ENCODE peak calls at places on chromosomes 2 and 18, in four cellular contexts. F is tibial nerve, K is uterus, Z is sigmoid colon. I is an unnamed sample.

GRCh38 chr2:11391941-11392266 is 47.5 kb upstream of the ROCK2 start:
- DNase-seq in F (no peak), K (no peak), Z (no peak), I (no peak)

GRCh38 chr2:223929575-223930001 is 15.5 kb downstream of the WDFY1 start:
- DNase-seq in F (no peak), K (no peak), Z (no peak), I (no peak)

GRCh38 chr2:10439185-10439879 is 8.8 kb downstream of the ODC1 start:
- DNase-seq in F (no peak), K (no peak), Z (no peak), I (no peak)

GRCh38 chr2:29987141-29987540 is 65.8 kb upstream of the ALK start:
- DNase-seq in F (no peak), K (no peak), Z (no peak), I (no peak)

GRCh38 chr2:56167616-56168015 is 16.2 kb upstream of the CCDC85A start:
- DNase-seq in F (no peak), K (no peak), Z (no peak), I (no peak)

GRCh38 chr2:211860224-211860623 is 678.4 kb downstream of the ERBB4 start:
- DNase-seq in F (no peak), K (no peak), Z (no peak), I (no peak)

GRCh38 chr2:227616631-227617030 is 667 bp upstream of the SCYGR4 start:
- DNase-seq in F (no peak), K (no peak), Z (no peak), I (no peak)

GRCh38 chr18:49016648-49017539 is 66.1 kb upstream of the SMAD7 start:
- DNase-seq in F (no peak), K (peak; percentile 55), Z (peak; percentile 56), I (peak; percentile 88)

GRCh38 chr2:22281033-22281432 is 1103.9 kb upstream of the KLHL29 start:
- DNase-seq in F (no peak), K (no peak), Z (no peak), I (no peak)

GRCh38 chr2:236162031-236162803 is 6.0 kb downstream of the GBX2 start:
- DNase-seq in F (no peak), K (no peak), Z (peak; percentile 28), I (no peak)

GRCh38 chr2:27701676-27702075 is 38.0 kb downstream of the SLC4A1AP start:
- DNase-seq in F (no peak), K (no peak), Z (no peak), I (peak; percentile 91)

GRCh38 chr2:74617123-74617522 is 31.0 kb downstream of the M1AP start:
- DNase-seq in F (no peak), K (no peak), Z (no peak), I (no peak)

DNA sequence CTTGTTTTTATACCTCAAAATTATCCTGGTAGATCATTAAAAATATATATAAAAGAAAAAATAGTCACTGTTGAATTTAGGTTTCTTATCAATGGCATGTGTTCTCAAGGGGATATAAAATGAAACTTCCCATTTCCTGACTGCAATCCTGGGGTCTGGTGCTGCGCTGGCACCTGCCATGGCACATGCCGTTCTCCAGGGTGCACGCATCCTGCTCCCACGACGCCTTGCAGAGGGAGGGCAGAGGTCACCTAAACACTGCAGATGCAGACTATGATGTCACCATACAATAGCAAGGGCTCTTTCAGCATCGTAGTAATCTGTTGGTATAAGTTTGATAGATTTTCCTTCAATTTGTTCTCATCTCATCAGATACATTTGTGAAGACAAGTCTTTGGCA is 761.2 kb downstream of the DCDC2C start:
- DNase-seq in F (no peak), K (no peak), Z (no peak), I (no peak)
- H3K4me3 ChIP-seq in F (no peak overlapping the region), K (no peak overlapping the region), Z (no peak overlapping the region), I (no peak overlapping the region)

GRCh38 chr2:200888719-200889625 is at the start of the genes NIF3L1 and PPIL3:
- DNase-seq in F (peak; percentile 93), K (peak; percentile 95), Z (peak; percentile 98), I (peak; percentile 99)
- TF ChIP-seq POLR2A in F (peak; percentile 53), K (peak; percentile 45), Z (peak; percentile 49), I (no peak)

GRCh38 chr2:38590053-38590452 is 12.7 kb downstream of the HNRNPLL start:
- DNase-seq in F (no peak), K (no peak), Z (no peak), I (no peak)
- TF ChIP-seq CTCF in F (no peak), K (no peak), Z (no peak), I (no peak)

GRCh38 chr18:63317982-63318881 is 1.3 kb downstream of the BCL2 start:
- DNase-seq in F (peak; percentile 61), K (peak; percentile 80), Z (peak; percentile 90), I (peak; percentile 94)

GRCh38 chr18:63318882-63319382 is 637 bp downstream of the BCL2 start:
- DNase-seq in F (no peak), K (no peak), Z (no peak), I (no peak)

GRCh38 chr18:63316612-63317555 is 2.7 kb downstream of the BCL2 start:
- DNase-seq in F (no peak), K (no peak), Z (no peak), I (no peak)

GRCh38 chr18:63315879-63316278 is 3.7 kb downstream of the BCL2 start:
- DNase-seq in F (no peak), K (no peak), Z (no peak), I (no peak)

GRCh38 chr18:63317556-63317946 is 2.0 kb downstream of the BCL2 start:
- DNase-seq in F (no peak), K (no peak), Z (no peak), I (no peak)
- H3K4me3 ChIP-seq in F (peak overlapping the region; percentile 82), K (peak overlapping the region; percentile 76), Z (peak overlapping the region; percentile 75), I (peak overlapping the region; percentile 8)

GRCh38 chr2:240601831-240602160 is 15.3 kb downstream of the CAPN10 start:
- DNase-seq in F (no peak), K (no peak), Z (peak; percentile 57), I (no peak)
- TF ChIP-seq POLR2A in F (no peak), K (no peak), Z (no peak), I (no peak)

I was measured in lower leg skin.